ENCODE peak calls at places on chromosomes 1 and 21, in nine cellular contexts. S, D, Y, B, J, E, A, Z and X are unnamed samples.

GRCh38 chr1:188584119-188584518 is 1755.4 kb downstream of the PLA2G4A start:
- DNase-seq in S (no peak), D (no peak), Y (no peak), B (no peak), J (no peak), E (no peak), A (no peak), Z (no peak), X (no peak)

GRCh38 chr1:59015708-59016107 is 231.9 kb upstream of the JUN start:
- DNase-seq in S (no peak), D (no peak), Y (no peak), B (peak), J (no peak), E (no peak), A (no peak), Z (no peak), X (no peak)

GRCh38 chr1:219120625-219121544 is 52.8 kb upstream of the LYPLAL1 start:
- DNase-seq in S (no peak), D (no peak), Y (peak), B (no peak), J (peak), E (no peak), A (peak), Z (no peak), X (peak)

GRCh38 chr1:69221492-69221990 is 346.2 kb upstream of the LRRC7 start:
- DNase-seq in S (no peak), D (no peak), Y (no peak), B (no peak), J (no peak), E (no peak), A (no peak), Z (no peak), X (no peak)

GRCh38 chr1:225911207-225912130 is 12.6 kb downstream of the PYCR2 start:
- DNase-seq in S (peak), D (peak), Y (peak), B (no peak), J (peak), E (peak), A (peak), Z (no peak), X (no peak)

GRCh38 chr1:192485692-192486436 is 89.7 kb upstream of the RGS1 start:
- DNase-seq in S (no peak), D (peak), Y (peak), B (no peak), J (peak), E (peak), A (peak), Z (peak), X (peak)

GRCh38 chr1:32321712-32322291 is 14.2 kb downstream of the MARCKSL1 start:
- DNase-seq in S (peak), D (peak), Y (peak), B (no peak), J (no peak), E (peak), A (no peak), Z (no peak), X (no peak)

GRCh38 chr1:39687243-39687642 is 4.0 kb downstream of the HPCAL4 start:
- DNase-seq in S (no peak), D (no peak), Y (no peak), B (no peak), J (no peak), E (no peak), A (no peak), Z (no peak), X (no peak)

GRCh38 chr21:43935711-43936110 is 70.7 kb downstream of the AGPAT3 start:
- DNase-seq in S (no peak), D (no peak), Y (no peak), B (no peak), J (no peak), E (peak), A (no peak), Z (no peak), X (no peak)

GRCh38 chr1:152565115-152565514 is 1.5 kb downstream of the LCE3E start:
- DNase-seq in S (no peak), D (no peak), Y (no peak), B (no peak), J (no peak), E (no peak), A (no peak), Z (no peak), X (no peak)

GRCh38 chr1:218874313-218874712 is 299.4 kb upstream of the LYPLAL1 start:
- DNase-seq in S (no peak), D (no peak), Y (no peak), B (no peak), J (no peak), E (no peak), A (no peak), Z (no peak), X (no peak)

GRCh38 chr21:34885125-34885524 is 164.0 kb downstream of the RUNX1 start:
- DNase-seq in S (no peak), D (no peak), Y (no peak), B (no peak), J (no peak), E (no peak), A (no peak), Z (peak), X (no peak)

GRCh38 chr1:160629286-160630210 is 17.3 kb downstream of the SLAMF1 start:
- DNase-seq in S (no peak), D (peak), Y (no peak), B (no peak), J (no peak), E (peak), A (no peak), Z (no peak), X (no peak)

GRCh38 chr1:6275826-6276764 is 15.2 kb upstream of the GPR153 start:
- DNase-seq in S (no peak), D (peak), Y (peak), B (no peak), J (peak), E (no peak), A (no peak), Z (no peak), X (no peak)

DNA sequence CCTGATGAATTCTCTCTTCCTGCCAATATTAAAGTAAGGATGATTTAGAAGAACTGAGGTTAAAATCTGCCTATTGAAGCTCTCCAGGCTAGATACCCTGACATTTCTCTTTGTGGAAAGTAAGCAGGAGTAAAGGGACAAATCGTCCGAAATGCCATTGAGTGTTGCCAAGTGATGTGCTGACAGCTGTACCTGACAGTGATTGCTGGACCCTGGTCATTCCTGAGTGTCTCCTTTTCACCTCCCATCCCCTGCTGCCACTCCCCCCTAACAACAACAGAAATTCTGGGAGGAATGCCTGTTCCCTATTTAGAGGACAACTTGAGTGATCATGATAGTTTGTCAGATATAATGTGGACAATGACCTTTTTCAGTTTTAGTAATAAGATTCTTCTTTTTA is 55.8 kb downstream of the ITSN1 start:
- DNase-seq in S (no peak), D (no peak), Y (no peak), B (no peak), J (no peak), E (no peak), A (no peak), Z (no peak), X (no peak)
- TF ChIP-seq CTCF in S (no peak), D (no peak), Y (no peak), B (no peak), J (no peak), E (no peak), A (no peak), Z (no peak), X (no peak)

GRCh38 chr1:89836997-89837909 is 16.4 kb downstream of the LRRC8D start:
- DNase-seq in S (no peak), D (no peak), Y (no peak), B (no peak), J (no peak), E (no peak), A (no peak), Z (no peak), X (no peak)
- TF ChIP-seq EP300 in S (no peak), D (no peak), Y (no peak), B (no peak), J (no peak), E (no peak), A (no peak), Z (no peak), X (no peak)

GRCh38 chr1:47986741-47987140 is 10.4 kb downstream of the TRABD2B start:
- DNase-seq in S (no peak), D (no peak), Y (no peak), B (no peak), J (no peak), E (no peak), A (no peak), Z (no peak), X (no peak)
- H3K27ac ChIP-seq in S (no peak), D (peak), Y (peak), B (no peak), J (no peak), E (peak), A (peak), Z (peak), X (peak)

GRCh38 chr21:22631066-22631465 is 1632.9 kb downstream of the NCAM2 start:
- DNase-seq in S (no peak), D (no peak), Y (no peak), B (no peak), J (no peak), E (no peak), A (no peak), Z (no peak), X (no peak)
- TF ChIP-seq CTCF in S (no peak), D (no peak), Y (no peak), B (no peak), J (no peak), E (no peak), A (no peak), Z (no peak), X (no peak)

GRCh38 chr1:200376521-200376920 is 33.3 kb downstream of the ZNF281 start:
- DNase-seq in S (no peak), D (no peak), Y (no peak), B (no peak), J (no peak), E (no peak), A (no peak), Z (no peak), X (no peak)
- TF ChIP-seq EP300 in S (peak), D (no peak), Y (no peak), B (no peak), J (no peak), E (no peak), A (no peak), Z (no peak), X (no peak)

GRCh38 chr1:61049850-61050540 is 32.4 kb upstream of the NFIA start:
- DNase-seq in S (peak), D (peak), Y (peak), B (peak), J (peak), E (peak), A (peak), Z (peak), X (peak)

GRCh38 chr1:61052393-61053280 is 29.7 kb upstream of the NFIA start:
- DNase-seq in S (no peak), D (no peak), Y (no peak), B (no peak), J (no peak), E (no peak), A (no peak), Z (no peak), X (no peak)

GRCh38 chr1:61050541-61051454 is 31.6 kb upstream of the NFIA start:
- DNase-seq in S (peak), D (peak), Y (peak), B (no peak), J (peak), E (peak), A (no peak), Z (no peak), X (peak)

GRCh38 chr1:61053281-61053711 is 29.1 kb upstream of the NFIA start:
- DNase-seq in S (no peak), D (no peak), Y (no peak), B (no peak), J (no peak), E (no peak), A (no peak), Z (no peak), X (no peak)

DNA sequence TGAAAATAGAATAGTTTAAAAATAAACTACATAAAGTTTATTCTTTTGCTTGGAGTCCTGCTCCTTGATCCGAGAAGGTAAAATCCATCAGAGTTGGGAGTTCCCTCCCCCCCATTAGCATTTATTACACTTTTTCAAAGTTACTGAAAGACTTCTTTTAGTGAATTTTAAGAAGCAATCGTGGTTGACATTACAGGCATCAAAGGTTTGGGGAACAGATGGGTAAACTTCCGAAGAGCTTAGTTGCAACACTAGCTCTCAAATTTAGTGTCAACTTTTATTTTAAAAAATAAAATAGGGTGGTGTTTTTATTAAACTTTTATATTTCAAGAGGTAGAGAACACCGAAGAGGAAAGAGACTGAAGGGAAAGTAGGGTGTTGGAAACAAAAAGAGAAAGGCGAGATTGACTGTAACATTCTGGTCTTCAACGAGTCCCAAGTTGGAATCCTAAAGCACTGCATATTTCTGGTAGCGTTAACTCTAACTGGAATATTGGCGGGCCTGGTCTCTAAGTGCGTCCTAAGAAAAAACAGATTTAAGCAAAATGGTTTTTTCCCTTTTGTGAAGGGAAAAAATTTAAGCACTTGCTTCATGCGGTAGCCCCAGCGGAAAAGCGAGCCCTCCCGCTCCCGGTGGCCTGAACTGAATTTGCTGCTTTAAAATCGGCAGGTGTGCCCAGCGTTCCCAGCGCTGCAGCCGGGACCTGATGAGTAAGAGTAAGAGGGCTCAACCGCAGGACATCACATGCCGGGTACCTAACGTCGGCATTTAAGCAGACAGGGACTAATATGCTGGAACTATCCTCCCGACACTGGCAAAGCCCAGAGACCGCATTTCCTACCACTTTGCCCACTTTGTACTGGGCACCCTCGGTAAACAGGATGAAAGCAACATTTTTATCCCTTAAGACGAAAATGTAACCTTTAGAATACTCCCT is 30.6 kb upstream of the NFIA start:
- DNase-seq in S (no peak), D (no peak), Y (peak), B (no peak), J (peak), E (no peak), A (no peak), Z (no peak), X (no peak)
- H3K27ac ChIP-seq in S (peak), D (peak), Y (peak), B (no peak), J (peak), E (peak), A (peak), Z (peak), X (peak)

DNA sequence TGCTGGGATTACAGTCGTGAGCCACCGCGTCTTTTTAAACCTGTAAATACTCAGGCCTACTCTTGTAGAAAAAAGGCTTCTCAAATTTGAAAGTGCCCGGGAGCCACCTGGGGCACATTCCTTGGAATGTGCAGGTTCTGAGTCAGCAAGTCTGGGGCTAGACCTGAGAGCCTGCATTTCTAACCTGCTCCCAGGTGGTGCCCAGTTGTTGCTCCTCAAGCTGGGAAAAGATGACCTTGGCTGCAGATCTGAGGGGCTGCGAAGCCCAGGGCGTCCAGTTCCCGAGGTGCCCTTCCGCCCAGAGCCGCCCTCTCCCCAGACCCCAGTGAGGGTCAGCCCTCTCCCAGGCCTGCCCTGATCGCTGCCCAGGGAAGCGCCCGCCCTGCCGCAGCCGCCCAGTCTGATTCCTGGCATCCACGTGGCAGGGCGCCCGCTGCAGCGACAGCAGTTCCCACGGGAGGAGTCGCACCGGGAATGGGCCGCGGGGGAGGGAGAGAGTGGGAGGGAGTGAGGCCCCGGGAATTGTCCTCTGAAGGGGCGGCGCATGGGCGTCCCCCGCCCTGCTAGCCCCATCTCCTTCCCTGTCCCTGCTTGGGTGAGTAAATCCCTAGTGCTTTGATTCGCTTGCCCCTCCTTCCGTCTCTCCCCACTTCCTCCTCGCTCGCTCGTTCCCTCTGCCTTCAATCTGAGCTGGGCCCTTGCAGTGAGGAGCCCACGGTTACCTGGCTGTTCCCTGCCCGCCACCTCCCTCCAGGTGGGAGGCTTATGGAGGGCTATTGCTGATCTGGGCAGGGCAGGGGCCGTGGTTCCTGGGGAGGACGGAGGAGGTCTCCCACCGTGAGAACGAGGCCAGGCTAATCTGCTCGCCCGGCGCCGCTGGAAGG is 18.8 kb upstream of the TENT5B start:
- DNase-seq in S (no peak), D (peak), Y (peak), B (no peak), J (peak), E (peak), A (no peak), Z (no peak), X (peak)
- TF ChIP-seq CTCF in S (no peak), D (no peak), Y (no peak), B (no peak), J (no peak), E (no peak), A (no peak), Z (no peak), X (no peak)

GRCh38 chr21:45421071-45421845 is 16.3 kb downstream of the COL18A1 start:
- DNase-seq in S (no peak), D (peak), Y (peak), B (no peak), J (peak), E (peak), A (no peak), Z (no peak), X (no peak)
- TF ChIP-seq EP300 in S (no peak), D (no peak), Y (no peak), B (no peak), J (no peak), E (no peak), A (no peak), Z (no peak), X (no peak)